ENCODE peak calls at places on chromosomes 16 and 17, in six cellular contexts. One of them, this sample, is unnamed.

GRCh38 chr16:30941600-30942420 is 7.1 kb upstream of the ORAI3 start:
- DNase-seq in caudate nucleus: peak
- DNase-seq in renal cortical epithelial cell: peak
- DNase-seq in choroid plexus epithelial cell: peak
- DNase-seq in HEK293T: peak
- DNase-seq in HuH-7: peak
- DNase-seq in this sample: peak

GRCh38 chr17:17779015-17779611 is 57.7 kb downstream of the SREBF1 start:
- DNase-seq in HEK293T: no peak
- DNase-seq in renal cortical epithelial cell: no peak
- DNase-seq in caudate nucleus: no peak
- DNase-seq in choroid plexus epithelial cell: no peak
- DNase-seq in HuH-7: peak
- DNase-seq in this sample: no peak

GRCh38 chr16:82761858-82762257 is 135.1 kb downstream of the CDH13 start:
- DNase-seq in renal cortical epithelial cell: peak
- DNase-seq in caudate nucleus: no peak
- DNase-seq in choroid plexus epithelial cell: peak
- DNase-seq in HuH-7: no peak
- DNase-seq in HEK293T: no peak
- DNase-seq in this sample: no peak

GRCh38 chr16:22813946-22814325 is at the start of gene HS3ST2:
- DNase-seq in caudate nucleus: peak
- DNase-seq in choroid plexus epithelial cell: no peak
- DNase-seq in HuH-7: no peak
- DNase-seq in HEK293T: peak
- DNase-seq in renal cortical epithelial cell: no peak
- DNase-seq in this sample: no peak

GRCh38 chr17:49914096-49914490 is 54.9 kb upstream of the DLX4 start:
- DNase-seq in caudate nucleus: no peak
- DNase-seq in HuH-7: no peak
- DNase-seq in renal cortical epithelial cell: no peak
- DNase-seq in choroid plexus epithelial cell: no peak
- DNase-seq in HEK293T: no peak
- DNase-seq in this sample: no peak

GRCh38 chr17:7560172-7561027 is 1.3 kb upstream of the SENP3 start:
- DNase-seq in choroid plexus epithelial cell: peak
- DNase-seq in caudate nucleus: no peak
- DNase-seq in renal cortical epithelial cell: peak
- DNase-seq in HEK293T: peak
- DNase-seq in HuH-7: peak
- DNase-seq in this sample: peak

GRCh38 chr17:38511126-38512108 is 83.2 kb downstream of the ARHGAP23 start:
- DNase-seq in HEK293T: no peak
- DNase-seq in HuH-7: no peak
- DNase-seq in choroid plexus epithelial cell: peak
- DNase-seq in caudate nucleus: no peak
- DNase-seq in renal cortical epithelial cell: peak
- DNase-seq in this sample: no peak

GRCh38 chr17:17129466-17129865 is 76.7 kb downstream of the PLD6 start:
- DNase-seq in caudate nucleus: no peak
- DNase-seq in HuH-7: no peak
- DNase-seq in choroid plexus epithelial cell: no peak
- DNase-seq in HEK293T: no peak
- DNase-seq in renal cortical epithelial cell: no peak
- DNase-seq in this sample: no peak

GRCh38 chr17:37567137-37567927 is 41.9 kb downstream of the SYNRG start:
- DNase-seq in choroid plexus epithelial cell: no peak
- DNase-seq in caudate nucleus: no peak
- DNase-seq in HuH-7: no peak
- DNase-seq in renal cortical epithelial cell: no peak
- DNase-seq in HEK293T: no peak
- DNase-seq in this sample: no peak

GRCh38 chr17:49820773-49821172 is 27.1 kb downstream of the TAC4 start:
- DNase-seq in caudate nucleus: no peak
- DNase-seq in HEK293T: no peak
- DNase-seq in renal cortical epithelial cell: no peak
- DNase-seq in HuH-7: no peak
- DNase-seq in choroid plexus epithelial cell: no peak
- DNase-seq in this sample: no peak

GRCh38 chr17:12867726-12868125 is 78.4 kb downstream of the ARHGAP44 start:
- DNase-seq in HEK293T: no peak
- DNase-seq in choroid plexus epithelial cell: no peak
- DNase-seq in renal cortical epithelial cell: no peak
- DNase-seq in HuH-7: no peak
- DNase-seq in caudate nucleus: no peak
- DNase-seq in this sample: no peak

GRCh38 chr17:56751145-56751743 is 82.5 kb downstream of the C17orf67 start:
- DNase-seq in caudate nucleus: no peak
- DNase-seq in HuH-7: no peak
- DNase-seq in HEK293T: no peak
- DNase-seq in choroid plexus epithelial cell: no peak
- DNase-seq in renal cortical epithelial cell: no peak
- DNase-seq in this sample: no peak

GRCh38 chr17:76727745-76728456 is 1.3 kb downstream of the METTL23 start:
- DNase-seq in renal cortical epithelial cell: peak
- DNase-seq in HuH-7: no peak
- DNase-seq in HEK293T: no peak
- DNase-seq in caudate nucleus: no peak
- DNase-seq in choroid plexus epithelial cell: no peak
- DNase-seq in this sample: no peak

GRCh38 chr16:57970971-57971370 is at the start of gene CNGB1:
- DNase-seq in choroid plexus epithelial cell: no peak
- DNase-seq in renal cortical epithelial cell: no peak
- DNase-seq in HuH-7: no peak
- DNase-seq in HEK293T: no peak
- DNase-seq in caudate nucleus: no peak
- DNase-seq in this sample: no peak

GRCh38 chr17:76924345-76925332 is 56.4 kb downstream of the MGAT5B start:
- DNase-seq in HuH-7: no peak
- DNase-seq in caudate nucleus: no peak
- DNase-seq in choroid plexus epithelial cell: no peak
- DNase-seq in renal cortical epithelial cell: no peak
- DNase-seq in HEK293T: no peak
- DNase-seq in this sample: no peak

GRCh38 chr17:15883617-15884111 is 61.3 kb upstream of the ADORA2B start:
- DNase-seq in renal cortical epithelial cell: peak
- DNase-seq in choroid plexus epithelial cell: peak
- DNase-seq in HuH-7: no peak
- DNase-seq in HEK293T: no peak
- DNase-seq in caudate nucleus: no peak
- DNase-seq in this sample: no peak

GRCh38 chr16:4411684-4412083 is 4.7 kb downstream of the CORO7 start:
- DNase-seq in HuH-7: no peak
- DNase-seq in HEK293T: no peak
- DNase-seq in caudate nucleus: peak
- DNase-seq in renal cortical epithelial cell: no peak
- DNase-seq in choroid plexus epithelial cell: peak
- DNase-seq in this sample: no peak

GRCh38 chr17:65690626-65691310 is 129.3 kb upstream of the AXIN2 start:
- DNase-seq in renal cortical epithelial cell: no peak
- DNase-seq in HuH-7: no peak
- DNase-seq in choroid plexus epithelial cell: no peak
- DNase-seq in HEK293T: no peak
- DNase-seq in caudate nucleus: no peak
- DNase-seq in this sample: no peak

This sample was measured in K562.